ENCODE peak calls at places on chromosome X, in five cellular contexts. A is midbrain, D is SHP77, Z is neural crest cell, Y is glutamatergic neuron. X is an unnamed sample.

GRCh38 chrX:50579955-50580354 is 109.3 kb upstream of the DGKK start:
- DNase-seq in A (peak), D (peak), Z (peak), Y (peak), X (peak)

GRCh38 chrX:2928583-2929434 is at the start of gene ARSD:
- DNase-seq in A (peak), D (no peak), Z (peak), Y (peak), X (peak)

GRCh38 chrX:119726900-119727555 is 31.4 kb upstream of the SOWAHD start:
- DNase-seq in A (no peak), D (no peak), Z (no peak), Y (no peak), X (no peak)

GRCh38 chrX:3576886-3577516 is 136.4 kb downstream of the PRKX start:
- DNase-seq in A (no peak), D (no peak), Z (no peak), Y (no peak), X (no peak)

GRCh38 chrX:44447214-44447613 is 95.4 kb downstream of the FUNDC1 start:
- DNase-seq in A (no peak), D (no peak), Z (no peak), Y (no peak), X (no peak)

GRCh38 chrX:1397441-1397840 is 5.5 kb upstream of the SLC25A6 start:
- DNase-seq in A (no peak), D (no peak), Z (no peak), Y (no peak), X (no peak)

GRCh38 chrX:22171287-22172060 is 101.2 kb upstream of the CBLL2 start:
- DNase-seq in A (no peak), D (no peak), Z (no peak), Y (no peak), X (no peak)

GRCh38 chrX:12814434-12814833 is 23.2 kb downstream of the PRPS2 start:
- DNase-seq in A (peak), D (peak), Z (peak), Y (peak), X (peak)

GRCh38 chrX:45712067-45712466 is 511.4 kb upstream of the DIPK2B start:
- DNase-seq in A (no peak), D (no peak), Z (no peak), Y (no peak), X (no peak)